ENCODE peak calls at places on chromosomes 1 and 21, in five cellular contexts. D is endodermal cell, S is neuronal stem cell, H is HCT116, J is fibroblast of lung. X is an unnamed sample.

GRCh38 chr1:165114022-165114888 is 242.3 kb downstream of the LMX1A start:
- DNase-seq in D (peak; percentile 90), S (peak; percentile 64), H (peak; percentile 44), J (peak; percentile 22), X (no peak)

GRCh38 chr1:33181038-33181861 is 593 bp downstream of the TRIM62 start:
- DNase-seq in D (peak; percentile 85), S (peak; percentile 61), H (no peak), J (peak; percentile 52), X (peak; percentile 89)

GRCh38 chr1:111063595-111063994 is 76.3 kb downstream of the DRAM2 start:
- DNase-seq in D (no peak), S (no peak), H (no peak), J (no peak), X (no peak)

GRCh38 chr1:7953850-7954609 is 7.5 kb upstream of the PARK7 start:
- DNase-seq in D (peak; percentile 52), S (peak; percentile 20), H (peak; percentile 86), J (peak; percentile 88), X (peak; percentile 98)

GRCh38 chr1:173853074-173853473 is 14.7 kb downstream of the GAS5 start:
- DNase-seq in D (peak; percentile 86), S (peak; percentile 48), H (no peak), J (peak; percentile 83), X (no peak)

GRCh38 chr1:201769966-201770365 is 59.0 kb upstream of the IPO9 start:
- DNase-seq in D (no peak), S (no peak), H (no peak), J (peak; percentile 95), X (no peak)

GRCh38 chr1:206634365-206635079 is 814 bp upstream of the DYRK3 start:
- DNase-seq in D (peak; percentile 92), S (peak; percentile 86), H (peak; percentile 74), J (peak; percentile 80), X (peak; percentile 97)

GRCh38 chr1:58331156-58331555 is 215.4 kb downstream of the OMA1 start:
- DNase-seq in D (no peak), S (no peak), H (no peak), J (peak; percentile 41), X (no peak)

GRCh38 chr21:43854773-43855633 is 10.0 kb upstream of the AGPAT3 start:
- DNase-seq in D (no peak), S (no peak), H (no peak), J (no peak), X (no peak)

GRCh38 chr1:226119169-226119568 is 56.7 kb downstream of the H3-3A start:
- DNase-seq in D (no peak), S (no peak), H (no peak), J (no peak), X (no peak)

GRCh38 chr1:235266325-235266724 is 61.7 kb downstream of the ARID4B start:
- DNase-seq in D (no peak), S (no peak), H (no peak), J (peak; percentile 8), X (no peak)

GRCh38 chr1:186617860-186618780 is 62.1 kb downstream of the PTGS2 start:
- DNase-seq in D (no peak), S (no peak), H (no peak), J (peak; percentile 30), X (no peak)

GRCh38 chr1:167658574-167659328 is 28.7 kb downstream of the RCSD1 start:
- DNase-seq in D (no peak), S (no peak), H (no peak), J (no peak), X (no peak)

GRCh38 chr1:211828584-211829342 is 1.8 kb downstream of the LPGAT1 start:
- DNase-seq in D (no peak), S (no peak), H (no peak), J (peak; percentile 22), X (no peak)

GRCh38 chr1:193629875-193630274 is 443.5 kb upstream of the B3GALT2 start:
- DNase-seq in D (no peak), S (no peak), H (no peak), J (peak; percentile 25), X (no peak)

GRCh38 chr1:160460683-160461287 is 60.4 kb downstream of the VANGL2 start:
- DNase-seq in D (no peak), S (no peak), H (no peak), J (no peak), X (no peak)

GRCh38 chr1:41348394-41348793 is 12.8 kb upstream of the FOXO6 start:
- DNase-seq in D (peak; percentile 16), S (no peak), H (no peak), J (no peak), X (no peak)

DNA sequence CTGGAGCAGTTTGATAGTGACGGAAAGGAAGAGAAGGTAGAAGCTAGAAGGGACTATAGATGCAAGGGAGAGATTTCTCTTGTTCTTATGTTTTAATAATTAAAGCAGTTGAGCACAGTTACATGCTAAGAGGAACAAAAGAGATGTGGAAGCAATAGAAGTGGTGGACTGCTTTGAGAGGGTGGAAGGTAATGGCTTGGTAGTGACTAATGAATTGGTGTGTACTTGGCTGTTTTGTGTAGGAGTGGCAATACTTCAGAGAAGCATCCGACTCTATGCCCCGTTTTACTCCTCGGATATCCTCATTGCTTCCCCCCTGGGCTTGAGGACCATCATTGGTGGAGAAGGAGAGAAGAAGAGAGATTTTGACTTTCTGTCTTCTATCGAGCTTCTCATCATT is 12.8 kb downstream of the UTP25 start:
- DNase-seq in D (no peak), S (no peak), H (no peak), J (peak; percentile 52), X (no peak)
- H3K9ac ChIP-seq in D (no peak overlapping the region), S (no peak overlapping the region), H (peak overlapping the region; percentile 42), J (no peak overlapping the region), X (no peak overlapping the region)

DNA sequence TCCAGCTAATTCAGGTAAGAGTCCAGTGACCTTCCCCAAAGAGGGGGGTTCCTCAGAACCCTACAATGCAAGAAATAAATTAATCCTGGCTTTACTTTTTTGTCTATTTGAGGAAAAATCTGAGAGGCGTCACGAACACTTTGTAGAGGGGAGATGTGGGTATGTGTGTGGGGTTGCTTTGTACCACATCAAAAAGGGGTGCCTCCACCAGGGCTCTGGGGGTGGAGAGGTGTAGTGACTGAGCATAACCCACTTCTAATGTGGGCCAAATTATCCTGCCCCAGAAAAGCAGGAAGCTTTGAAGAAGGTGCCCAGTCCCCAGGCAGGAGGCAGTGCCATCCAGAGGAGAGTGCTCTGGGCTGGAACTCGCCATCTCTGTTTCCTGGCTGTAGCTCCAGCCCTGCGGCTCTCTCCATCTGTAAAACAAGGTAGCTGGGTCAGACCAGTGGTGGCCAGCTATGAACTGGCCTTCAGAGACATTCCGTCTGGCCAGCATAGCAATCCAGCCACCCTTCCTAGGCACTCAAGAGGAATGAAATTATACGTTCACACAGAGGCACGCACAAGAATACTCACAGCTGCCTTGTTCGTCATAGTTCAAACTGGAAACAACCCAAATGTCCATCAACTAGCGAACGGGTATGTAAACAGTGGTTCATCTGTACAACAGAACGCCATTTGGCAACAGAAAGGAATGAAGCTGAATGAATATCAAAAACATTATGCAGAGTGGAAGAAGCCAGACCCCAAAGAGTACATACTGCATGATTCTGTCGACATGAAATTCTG is 45.4 kb upstream of the TNFRSF1B start:
- DNase-seq in D (no peak), S (no peak), H (no peak), J (peak; percentile 80), X (no peak)
- H3K9ac ChIP-seq in D (no peak overlapping the region), S (no peak overlapping the region), H (no peak overlapping the region), J (no peak overlapping the region), X (no peak overlapping the region)

GRCh38 chr1:156815851-156816536 is 654 bp downstream of the SH2D2A start:
- DNase-seq in D (no peak), S (no peak), H (no peak), J (no peak), X (peak; percentile 65)

GRCh38 chr1:156815307-156815826 is 1.3 kb downstream of the SH2D2A start:
- DNase-seq in D (no peak), S (no peak), H (no peak), J (peak; percentile 70), X (peak; percentile 83)

GRCh38 chr1:156813750-156814570 is 2.7 kb downstream of the SH2D2A start:
- DNase-seq in D (peak; percentile 93), S (peak; percentile 27), H (peak; percentile 19), J (peak; percentile 64), X (peak; percentile 91)

GRCh38 chr1:156814571-156815260 is 1.9 kb downstream of the SH2D2A start:
- DNase-seq in D (no peak), S (no peak), H (no peak), J (no peak), X (peak; percentile 66)

DNA sequence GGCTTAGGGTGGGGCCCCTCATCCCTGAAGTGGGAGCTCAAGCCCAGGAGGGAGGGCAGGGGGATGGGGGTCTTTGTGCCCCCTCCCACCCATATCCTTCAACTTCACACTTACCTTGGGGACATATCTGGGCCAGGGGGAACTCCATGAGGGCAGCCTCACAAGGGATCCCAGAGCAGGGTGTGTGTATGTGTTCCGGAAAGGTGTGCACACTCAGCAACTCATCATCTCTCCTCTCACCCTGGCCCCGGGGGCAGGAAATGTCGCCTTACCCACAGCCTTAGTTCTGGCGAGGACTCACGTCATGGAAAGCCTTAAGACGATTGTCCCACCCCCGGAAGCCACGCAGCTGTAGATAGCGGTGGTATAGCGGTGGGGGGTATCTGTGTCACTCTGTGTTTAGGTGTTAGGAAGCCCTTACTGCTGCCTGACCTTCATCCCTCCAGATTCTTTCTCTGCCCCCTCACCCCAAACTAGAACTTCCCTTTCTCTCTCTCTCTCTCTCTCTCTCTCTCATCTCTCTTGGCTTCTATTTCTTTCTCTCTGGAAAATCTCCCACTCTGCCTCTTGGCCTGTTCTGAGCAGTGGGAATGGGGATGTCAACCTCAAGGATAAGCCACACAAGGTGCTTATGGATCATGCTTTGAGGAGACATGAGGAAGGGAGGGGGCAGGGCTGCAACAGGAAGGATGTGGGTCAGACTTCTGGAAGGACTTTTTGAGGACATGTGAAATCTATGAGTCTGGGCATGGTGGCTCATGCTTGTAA is at the start of gene SH2D2A:
- DNase-seq in D (no peak), S (no peak), H (no peak), J (no peak), X (peak; percentile 89)
- H3K9ac ChIP-seq in D (no peak within 1 kb of the TSS), S (no peak within 1 kb of the TSS), H (no peak within 1 kb of the TSS), J (no peak within 1 kb of the TSS), X (peak within 1 kb of the TSS; percentile 34)

DNA sequence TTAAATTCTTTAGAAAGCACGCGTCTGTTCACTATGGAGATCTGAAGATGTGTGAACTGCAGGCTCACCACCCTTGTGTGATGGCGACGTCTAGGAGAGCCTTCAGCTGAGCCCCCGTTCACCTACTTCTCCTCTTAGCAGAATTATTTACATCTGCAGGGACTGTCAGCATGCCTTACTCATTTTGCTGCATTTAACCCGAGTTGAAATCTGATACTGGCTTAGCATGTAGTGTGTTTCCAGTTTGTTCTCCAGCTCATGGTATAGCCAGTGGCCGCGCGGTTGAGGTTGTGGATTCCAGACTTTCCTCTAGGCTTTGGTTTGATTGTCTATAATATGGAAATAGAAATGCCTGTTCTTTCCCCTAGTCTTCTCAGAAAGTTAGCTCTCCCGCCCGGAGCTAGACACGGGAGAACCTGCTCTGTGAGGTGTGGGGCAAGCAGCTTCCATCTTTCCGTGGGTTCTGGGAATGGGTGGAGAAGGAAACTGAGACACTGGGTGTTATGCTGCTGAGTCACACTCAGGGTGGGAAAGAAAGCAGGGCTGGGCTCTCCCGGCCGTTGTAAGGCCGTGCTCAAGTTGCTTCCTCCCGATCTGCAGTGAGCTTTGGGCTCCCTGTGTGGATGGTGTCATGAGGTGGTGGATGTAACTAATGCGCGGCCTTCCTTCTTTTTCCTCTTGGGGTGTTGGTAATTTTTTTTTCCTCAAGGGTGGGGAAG is 206.8 kb upstream of the TMEM51 start:
- DNase-seq in D (no peak), S (no peak), H (no peak), J (peak; percentile 86), X (peak; percentile 77)
- H3K9ac ChIP-seq in D (no peak overlapping the region), S (no peak overlapping the region), H (no peak overlapping the region), J (peak overlapping the region; percentile 57), X (no peak overlapping the region)

X was measured in kidney.